ENCODE peak calls at places on chromosomes 1 and 21, in five cellular contexts. One of them, this sample, is unnamed.
A peak's percentile ranks its signal among the peaks of the same experiment; 100 is the strongest.

GRCh38 chr1:112464501-112464900 is 44.3 kb upstream of the WNT2B start:
- DNase-seq in transverse colon: peak; percentile 43
- DNase-seq in activated CD4-positive, alpha-beta T cell treated with anti-CD3 and anti-CD28 coated beads for 36 hours: no peak
- DNase-seq in ovary: no peak
- DNase-seq in AML-193: no peak
- DNase-seq in this sample: no peak

GRCh38 chr1:39104158-39105060 is 78.3 kb downstream of the NDUFS5 start:
- DNase-seq in AML-193: no peak
- DNase-seq in ovary: peak; percentile 29
- DNase-seq in transverse colon: peak; percentile 34
- DNase-seq in activated CD4-positive, alpha-beta T cell treated with anti-CD3 and anti-CD28 coated beads for 36 hours: no peak
- DNase-seq in this sample: no peak

GRCh38 chr1:185938396-185938795 is 204.2 kb downstream of the HMCN1 start:
- DNase-seq in ovary: no peak
- DNase-seq in activated CD4-positive, alpha-beta T cell treated with anti-CD3 and anti-CD28 coated beads for 36 hours: no peak
- DNase-seq in AML-193: no peak
- DNase-seq in transverse colon: no peak
- DNase-seq in this sample: no peak

GRCh38 chr1:43376723-43377235 is 9.0 kb upstream of the ELOVL1 start:
- DNase-seq in activated CD4-positive, alpha-beta T cell treated with anti-CD3 and anti-CD28 coated beads for 36 hours: no peak
- DNase-seq in transverse colon: no peak
- DNase-seq in AML-193: no peak
- DNase-seq in ovary: no peak
- DNase-seq in this sample: no peak

GRCh38 chr1:63662846-63663245 is 69.6 kb downstream of the PGM1 start:
- DNase-seq in AML-193: no peak
- DNase-seq in ovary: no peak
- DNase-seq in activated CD4-positive, alpha-beta T cell treated with anti-CD3 and anti-CD28 coated beads for 36 hours: no peak
- DNase-seq in transverse colon: no peak
- DNase-seq in this sample: no peak

GRCh38 chr21:43201491-43201890 is 32.7 kb downstream of the CRYAA start:
- DNase-seq in AML-193: no peak
- DNase-seq in ovary: no peak
- DNase-seq in transverse colon: no peak
- DNase-seq in activated CD4-positive, alpha-beta T cell treated with anti-CD3 and anti-CD28 coated beads for 36 hours: no peak
- DNase-seq in this sample: no peak

GRCh38 chr1:207867136-207868081 is 43.5 kb downstream of the CD34 start:
- DNase-seq in ovary: no peak
- DNase-seq in AML-193: peak; percentile 23
- DNase-seq in activated CD4-positive, alpha-beta T cell treated with anti-CD3 and anti-CD28 coated beads for 36 hours: peak; percentile 59
- DNase-seq in transverse colon: peak; percentile 32
- DNase-seq in this sample: no peak

GRCh38 chr1:195717651-195718050 is 890.6 kb downstream of the KCNT2 start:
- DNase-seq in transverse colon: no peak
- DNase-seq in activated CD4-positive, alpha-beta T cell treated with anti-CD3 and anti-CD28 coated beads for 36 hours: no peak
- DNase-seq in AML-193: no peak
- DNase-seq in ovary: no peak
- DNase-seq in this sample: no peak

GRCh38 chr21:31198575-31198974 is 145.5 kb downstream of the TIAM1 start:
- DNase-seq in AML-193: peak; percentile 26
- DNase-seq in activated CD4-positive, alpha-beta T cell treated with anti-CD3 and anti-CD28 coated beads for 36 hours: no peak
- DNase-seq in transverse colon: no peak
- DNase-seq in ovary: no peak
- DNase-seq in this sample: peak; percentile 44